ENCODE peak calls at places on chromosomes 12 and 14, in five cellular contexts. C is dorsolateral prefrontal cortex, Q is C1 segment of cervical spinal cord, H is mesothelial cell of epicardium, A is memory B cell. K is an unnamed sample.

GRCh38 chr14:103859416-103860202 is 12.2 kb upstream of the PPP1R13B start:
- DNase-seq in C (no peak), Q (no peak), H (no peak), A (no peak), K (no peak)

GRCh38 chr14:50318031-50318626 is 6.0 kb downstream of the DMAC2L start:
- DNase-seq in C (no peak), Q (no peak), H (no peak), A (peak; percentile 3), K (no peak)

GRCh38 chr14:20631821-20632389 is 9.6 kb downstream of the OR6S1 start:
- DNase-seq in C (peak; percentile 52), Q (peak; percentile 21), H (no peak), A (no peak), K (no peak)

GRCh38 chr12:3551386-3551785 is 60.4 kb downstream of the PRMT8 start:
- DNase-seq in C (no peak), Q (no peak), H (no peak), A (no peak), K (peak; percentile 37)

GRCh38 chr14:64656986-64657385 is 47.2 kb upstream of the PLEKHG3 start:
- DNase-seq in C (no peak), Q (no peak), H (no peak), A (no peak), K (no peak)

GRCh38 chr12:98513379-98514318 is 1.7 kb upstream of the TMPO start:
- DNase-seq in C (no peak), Q (no peak), H (no peak), A (no peak), K (no peak)

GRCh38 chr12:63508543-63508942 is 159.8 kb downstream of the DPY19L2 start:
- DNase-seq in C (no peak), Q (no peak), H (no peak), A (no peak), K (no peak)

GRCh38 chr14:80477388-80478160 is 266.3 kb upstream of the DIO2 start:
- DNase-seq in C (no peak), Q (no peak), H (no peak), A (no peak), K (no peak)

GRCh38 chr12:91139981-91140659 is 28.8 kb upstream of the LUM start:
- DNase-seq in C (no peak), Q (no peak), H (no peak), A (no peak), K (no peak)

GRCh38 chr12:121992059-121992879 is 29.4 kb upstream of the BCL7A start:
- DNase-seq in C (no peak), Q (peak; percentile 14), H (no peak), A (peak; percentile 46), K (no peak)

GRCh38 chr12:124833693-124834122 is 30.0 kb downstream of the SCARB1 start:
- DNase-seq in C (no peak), Q (no peak), H (no peak), A (no peak), K (no peak)

GRCh38 chr12:6167327-6168280 is 32.6 kb upstream of the CD9 start:
- DNase-seq in C (no peak), Q (peak; percentile 41), H (no peak), A (peak; percentile 33), K (no peak)

GRCh38 chr12:111412007-111412829 is 6.5 kb downstream of the SH2B3 start:
- DNase-seq in C (no peak), Q (peak; percentile 50), H (no peak), A (no peak), K (peak; percentile 62)

GRCh38 chr12:5718073-5718472 is 227.0 kb downstream of the ANO2 start:
- DNase-seq in C (no peak), Q (no peak), H (no peak), A (no peak), K (no peak)

GRCh38 chr12:42698213-42698612 is 108.7 kb upstream of the PRICKLE1 start:
- DNase-seq in C (no peak), Q (no peak), H (no peak), A (no peak), K (no peak)

GRCh38 chr14:30243805-30244204 is 315.2 kb upstream of the G2E3 start:
- DNase-seq in C (no peak), Q (no peak), H (no peak), A (no peak), K (no peak)

GRCh38 chr12:49487605-49488004 is 51.2 kb upstream of the KCNH3 start:
- DNase-seq in C (no peak), Q (no peak), H (no peak), A (no peak), K (no peak)

GRCh38 chr14:55133416-55133815 is 4.4 kb downstream of the LGALS3 start:
- DNase-seq in C (no peak), Q (no peak), H (no peak), A (no peak), K (no peak)

GRCh38 chr12:34287437-34287836 is 265.1 kb downstream of the ALG10 start:
- DNase-seq in C (no peak), Q (no peak), H (no peak), A (no peak), K (no peak)

GRCh38 chr12:88723219-88723618 is 142.9 kb upstream of the KITLG start:
- DNase-seq in C (no peak), Q (no peak), H (no peak), A (no peak), K (no peak)

K was measured in frontal cortex.